ENCODE peak calls at places on chromosome 6, in seven cellular contexts. A is upper lobe of right lung, T is transverse colon, K is psoas muscle, N is lower lobe of right lung, F is left lung, P is Peyer's patch. V is an unnamed sample. For H3K4me1 and H3K9me3, the result is how much of the 10 kb centered on the place peaks cover.

GRCh38 chr6:46972521-46972920 is 50.8 kb upstream of the ADGRF5 start:
- DNase-seq in P (no peak), A (no peak), T (no peak), K (no peak), N (no peak), F (no peak), V (no peak)

GRCh38 chr6:168132531-168133184 is 53.6 kb upstream of the FRMD1 start:
- DNase-seq in N (no peak), K (peak), P (peak), T (no peak), A (no peak), F (no peak), V (no peak)

GRCh38 chr6:47759364-47759763 is 22.5 kb upstream of the OPN5 start:
- DNase-seq in F (no peak), T (no peak), N (no peak), P (no peak), A (no peak), K (no peak), V (no peak)

GRCh38 chr6:144346719-144347446 is 61.7 kb downstream of the UTRN start:
- DNase-seq in A (no peak), K (no peak), T (no peak), N (no peak), F (peak), P (no peak), V (no peak)

GRCh38 chr6:136471372-136471771 is 78.8 kb downstream of the MAP7 start:
- DNase-seq in P (no peak), T (no peak), K (no peak), A (no peak), F (no peak), N (no peak), V (no peak)

GRCh38 chr6:153003294-153003645 is 761 bp upstream of the MTRF1L start:
- DNase-seq in P (no peak), N (no peak), A (no peak), K (no peak), T (no peak), F (no peak), V (no peak)

GRCh38 chr6:170082067-170082466 is 208.8 kb downstream of the DLL1 start:
- DNase-seq in K (peak), N (peak), A (no peak), P (no peak), T (no peak), F (peak), V (no peak)

GRCh38 chr6:119647309-119647708 is 297.7 kb upstream of the MAN1A1 start:
- DNase-seq in P (no peak), F (no peak), T (no peak), K (no peak), N (no peak), A (no peak), V (no peak)

GRCh38 chr6:52726741-52727535 is 36.3 kb downstream of the GSTA2 start:
- DNase-seq in N (no peak), P (no peak), A (no peak), K (no peak), T (no peak), F (no peak), V (no peak)

GRCh38 chr6:157550114-157550989 is 169.4 kb downstream of the ZDHHC14 start:
- DNase-seq in K (no peak), P (no peak), F (no peak), T (no peak), N (no peak), A (no peak), V (no peak)

GRCh38 chr6:129183681-129184216 is 300.8 kb downstream of the LAMA2 start:
- DNase-seq in K (no peak), N (no peak), P (no peak), A (no peak), F (no peak), T (no peak), V (no peak)

GRCh38 chr6:122297010-122297409 is 102.4 kb upstream of the HSF2 start:
- DNase-seq in P (no peak), A (no peak), T (no peak), K (no peak), F (no peak), N (no peak), V (no peak)

GRCh38 chr6:35360349-35361138 is 18.2 kb downstream of the PPARD start:
- DNase-seq in A (peak), F (peak), K (peak), N (peak), P (no peak), T (no peak), V (no peak)

GRCh38 chr6:155248021-155249001 is 15.5 kb upstream of the CLDN20 start:
- DNase-seq in K (no peak), T (peak), F (peak), P (peak), A (peak), N (peak), V (no peak)

GRCh38 chr6:48067148-48067709 is 43.8 kb downstream of the PTCHD4 start:
- DNase-seq in N (no peak), F (no peak), K (no peak), T (no peak), A (no peak), P (no peak), V (no peak)

GRCh38 chr6:166553563-166554271 is 32.8 kb downstream of the RAMACL start:
- DNase-seq in N (no peak), T (no peak), F (no peak), A (no peak), P (no peak), K (peak), V (no peak)

GRCh38 chr6:53112404-53112803 is 36.2 kb downstream of the GCM1 start:
- DNase-seq in N (peak), K (no peak), F (peak), A (no peak), T (peak), P (peak), V (no peak)

GRCh38 chr6:18247002-18247401 is 17.3 kb downstream of the DEK start:
- DNase-seq in P (no peak), T (no peak), F (no peak), N (no peak), K (no peak), A (no peak), V (no peak)

GRCh38 chr6:143642403-143642802 is 35.4 kb upstream of the PHACTR2 start:
- DNase-seq in N (no peak), P (no peak), A (no peak), T (no peak), F (no peak), K (no peak), V (no peak)

GRCh38 chr6:113969888-113970807 is 800 bp downstream of the HDAC2 start:
- DNase-seq in F (peak), K (peak), N (peak), P (peak), A (peak), T (peak), V (peak)

GRCh38 chr6:291697-292505 is at the start of gene DUSP22:
- DNase-seq in P (peak), A (peak), F (peak), T (peak), N (peak), K (peak), V (peak)

GRCh38 chr6:16804007-16804303 is 42.7 kb upstream of the ATXN1 start:
- DNase-seq in A (no peak), T (no peak), N (no peak), K (no peak), F (no peak), P (no peak), V (no peak)

GRCh38 chr6:34154668-34155447 is 9.0 kb upstream of the GRM4 start:
- DNase-seq in A (peak), T (peak), P (peak), K (peak), F (peak), N (no peak), V (peak)

GRCh38 chr6:186221-186965 is 105.9 kb upstream of the DUSP22 start:
- DNase-seq in T (no peak), A (no peak), P (no peak), K (no peak), F (no peak), N (no peak), V (no peak)

DNA sequence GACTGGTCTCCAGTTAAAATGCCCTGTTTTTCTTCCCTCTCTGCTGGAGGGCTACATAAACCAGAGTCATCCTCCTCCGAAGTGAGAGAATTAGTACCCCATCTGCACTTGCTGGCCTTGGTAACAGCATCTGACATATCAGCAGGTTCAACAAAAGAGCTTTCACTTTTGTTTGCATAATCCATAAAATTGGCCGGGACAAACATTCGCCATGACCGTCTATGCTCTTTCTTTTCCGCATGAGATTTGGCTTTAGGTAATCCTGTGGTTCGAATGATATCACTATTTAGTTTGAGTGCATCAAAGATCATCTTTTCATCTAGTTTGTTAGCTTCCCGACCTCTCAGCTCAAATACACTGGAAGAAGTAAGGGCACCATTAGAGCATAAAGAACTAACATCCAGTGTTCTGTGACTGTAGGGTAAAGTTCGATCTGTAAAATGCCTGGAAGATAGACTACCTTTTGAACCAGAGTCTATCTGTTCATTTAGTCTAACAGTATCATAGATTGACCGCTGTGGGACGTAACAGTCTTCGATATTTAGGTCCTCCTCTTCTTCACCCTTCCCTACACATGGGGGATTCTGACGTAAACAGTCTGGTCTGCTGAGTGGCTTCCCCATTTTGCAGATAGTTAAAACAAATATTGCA is 101.6 kb downstream of the DST start:
- DNase-seq in K (no peak), F (no peak), P (no peak), A (no peak), N (no peak), T (no peak), V (no peak)
- H3K4me1 ChIP-seq in K (half or more), F (under half), P (under half), A (under half), N (under half), T (under half), V (under half)

DNA sequence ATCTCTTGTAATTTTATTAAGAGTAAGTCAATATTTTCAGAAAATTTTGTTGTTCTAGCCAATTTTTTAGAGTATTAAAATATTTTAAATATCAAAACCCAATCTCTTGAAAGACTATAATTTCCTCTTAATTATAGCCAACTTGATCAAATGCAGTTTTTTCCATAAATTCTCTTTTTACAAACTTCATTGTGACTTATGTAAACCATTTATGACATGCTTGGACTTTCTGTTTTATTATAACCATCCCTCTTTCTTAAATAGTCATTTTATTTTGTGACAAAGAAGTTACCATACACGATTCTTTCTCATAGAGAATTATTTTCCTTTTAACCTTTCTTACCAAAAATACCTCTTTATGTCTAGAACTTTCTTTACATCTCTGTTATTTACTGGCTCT is 1075.5 kb downstream of the KHDRBS2 start:
- DNase-seq in P (no peak), N (no peak), F (no peak), T (no peak), A (no peak), K (no peak), V (no peak)
- H3K9me3 ChIP-seq in P (under half), N (under half), F (half or more), T (under half), A (under half), K (under half), V (under half)

DNA sequence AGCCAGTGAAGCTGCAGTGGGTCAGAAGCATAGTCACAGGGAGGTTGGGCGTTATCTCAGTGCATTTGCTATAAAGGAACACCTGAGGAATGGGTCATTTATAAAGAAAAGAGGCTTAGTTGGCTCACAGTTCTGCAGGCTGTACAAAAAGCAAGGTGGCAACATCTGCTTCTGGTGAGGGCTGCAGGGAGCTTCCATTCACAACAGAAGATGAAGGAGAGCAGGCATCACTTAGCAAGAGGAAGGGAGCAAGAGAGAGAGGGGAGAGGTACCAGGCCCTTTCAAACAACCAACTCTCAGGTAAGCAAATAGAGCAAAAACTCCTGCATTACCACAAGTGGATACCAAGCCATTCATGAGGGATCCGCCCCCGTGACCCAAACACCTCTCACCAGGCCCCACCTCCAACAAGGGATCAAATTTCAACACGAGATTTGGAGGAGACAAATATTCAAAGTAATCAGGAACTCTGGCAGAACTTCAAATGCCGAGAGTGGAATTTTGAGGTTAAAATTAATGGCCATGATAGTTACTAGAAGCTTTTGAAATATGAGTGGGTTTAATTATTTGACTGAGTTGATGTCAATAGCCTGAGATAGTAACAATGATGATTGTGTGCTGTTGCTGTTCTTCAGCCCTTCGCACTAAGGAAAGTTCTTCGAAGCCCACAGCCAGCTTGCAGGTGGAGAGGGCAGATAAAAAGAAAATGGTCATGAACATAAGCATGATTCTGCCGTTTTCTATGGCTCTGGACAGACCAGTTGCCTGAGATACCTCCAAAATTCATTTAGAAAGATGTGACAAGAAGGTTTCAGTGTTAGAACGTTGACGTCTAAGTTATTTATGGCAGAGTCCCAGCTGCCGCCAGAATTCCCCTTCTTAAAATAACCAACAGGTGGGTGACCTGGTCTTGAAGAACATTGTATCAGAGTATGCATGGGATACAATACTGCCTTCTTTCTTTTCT is 55.3 kb upstream of the ADTRP start:
- DNase-seq in P (no peak), F (no peak), T (peak), N (peak), A (peak), K (no peak), V (no peak)
- H3K4me3 ChIP-seq in P (no peak), F (no peak), T (no peak), N (no peak), A (no peak), K (no peak), V (no peak)

GRCh38 chr6:2725999-2726567 is 24.6 kb downstream of the MYLK4 start:
- DNase-seq in P (no peak), K (no peak), A (no peak), T (no peak), N (no peak), F (no peak), V (no peak)
- H3K4me1 ChIP-seq in P (under half), K (under half), A (under half), T (under half), N (under half), F (under half), V (under half)

GRCh38 chr6:108524528-108525218 is 36.0 kb upstream of the FOXO3 start:
- DNase-seq in K (no peak), P (no peak), A (no peak), T (no peak), N (no peak), F (no peak), V (no peak)

GRCh38 chr6:108521616-108522107 is 39.1 kb upstream of the FOXO3 start:
- DNase-seq in T (no peak), K (no peak), N (no peak), P (no peak), A (no peak), F (no peak), V (no peak)

GRCh38 chr6:108523697-108524096 is 37.0 kb upstream of the FOXO3 start:
- DNase-seq in K (no peak), P (no peak), N (no peak), A (no peak), T (no peak), F (no peak), V (no peak)

DNA sequence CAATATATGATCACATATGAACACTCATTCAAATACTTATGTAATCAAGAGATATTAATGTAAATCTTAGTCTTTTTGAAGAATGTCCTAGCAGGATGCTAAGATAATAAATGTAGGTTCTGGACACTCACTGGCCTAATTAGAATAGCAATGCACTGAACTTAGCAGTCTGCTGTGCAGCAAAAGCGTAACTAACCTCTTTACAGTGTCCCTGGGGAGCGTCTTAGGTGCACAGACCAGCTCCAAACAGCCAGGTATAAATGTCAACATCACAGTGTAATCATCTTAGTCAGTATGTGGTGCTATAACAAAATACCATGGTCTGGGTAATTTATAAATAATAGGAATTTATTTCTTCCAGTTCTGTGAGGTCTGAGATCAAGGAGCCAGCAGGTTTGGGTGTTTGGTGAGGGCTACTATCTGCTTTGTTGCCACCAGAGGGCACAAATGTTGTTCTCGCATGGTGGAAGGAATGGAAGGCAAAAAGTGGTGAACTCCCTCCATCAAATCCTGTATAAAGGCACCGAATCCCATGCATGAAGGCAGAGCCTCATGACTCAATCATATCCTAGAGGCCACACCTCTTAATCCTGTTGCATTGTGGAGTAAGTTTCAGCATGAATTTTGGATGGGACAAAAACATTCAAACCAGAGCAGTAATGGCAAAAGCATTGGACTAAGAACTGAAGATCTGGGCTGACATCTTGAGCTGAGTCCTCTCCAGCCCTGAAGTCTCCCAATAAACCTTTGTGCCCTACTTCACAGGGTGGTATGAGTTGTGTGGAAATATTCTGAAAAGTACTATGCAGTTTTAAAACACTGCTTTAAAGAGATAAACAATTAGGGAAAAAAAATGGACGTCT is 41.8 kb upstream of the FOXO3 start:
- DNase-seq in A (no peak), P (no peak), F (no peak), N (no peak), T (no peak), K (no peak), V (no peak)
- H3K9me3 ChIP-seq in A (under half), P (under half), F (under half), N (under half), T (under half), K (under half), V (under half)

GRCh38 chr6:26401987-26402658 is at the start of gene BTN3A1:
- DNase-seq in T (peak), N (peak), A (peak), K (peak), P (peak), F (peak), V (peak)
- H3K4me3 ChIP-seq in T (peak), N (peak), A (peak), K (peak), P (peak), F (peak), V (peak)

DNA sequence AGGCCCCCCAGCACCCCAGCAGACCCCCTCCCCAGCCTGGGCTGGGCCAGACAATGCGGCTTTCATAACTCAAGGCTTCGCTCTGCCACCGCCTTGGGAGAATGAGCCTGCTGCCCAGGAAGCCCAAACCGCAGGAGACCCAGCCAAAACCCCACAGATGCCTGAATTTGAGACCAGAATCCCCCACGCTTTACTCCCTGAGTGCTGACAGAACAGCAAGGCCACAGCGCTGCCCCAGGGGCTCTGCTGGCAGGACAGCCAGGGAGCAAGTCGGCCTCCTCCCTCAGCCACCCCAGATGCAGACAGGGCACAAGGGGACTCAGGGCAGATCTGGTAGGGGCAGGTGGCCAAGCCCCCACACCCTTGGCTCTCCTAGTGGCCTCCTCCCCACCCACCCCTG is 2.2 kb downstream of the MDFI start:
- DNase-seq in K (no peak), P (no peak), N (peak), T (no peak), F (no peak), A (no peak), V (no peak)
- H3K4me1 ChIP-seq in K (under half), P (under half), N (under half), T (under half), F (under half), A (under half), V (under half)

GRCh38 chr6:4781967-4782537 is 5.8 kb downstream of the CDYL start:
- DNase-seq in K (no peak), A (no peak), P (no peak), F (no peak), N (no peak), T (no peak), V (no peak)
- H3K9me3 ChIP-seq in K (under half), A (under half), P (under half), F (under half), N (under half), T (under half), V (under half)

GRCh38 chr6:10567256-10568041 is 46.3 kb downstream of the GCNT2 start:
- DNase-seq in A (no peak), N (no peak), P (no peak), K (no peak), T (no peak), F (no peak), V (no peak)
- H3K4me3 ChIP-seq in A (no peak), N (no peak), P (no peak), K (no peak), T (no peak), F (no peak), V (no peak)

DNA sequence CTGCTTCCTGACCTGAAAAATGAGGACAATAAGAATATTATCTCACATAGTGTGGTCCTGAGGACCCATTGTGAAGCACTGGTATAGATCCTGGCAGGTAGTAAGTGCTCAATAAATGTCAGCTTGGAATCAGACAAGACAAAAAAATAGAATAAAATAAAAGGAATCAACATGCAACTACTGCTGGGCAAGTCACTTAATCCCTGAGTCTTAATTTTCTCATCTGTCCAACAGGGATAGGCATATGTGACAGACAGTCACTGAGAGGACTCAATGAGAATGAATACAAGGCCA is 38.0 kb upstream of the PIM1 start:
- DNase-seq in F (no peak), N (no peak), A (no peak), T (no peak), P (no peak), K (no peak), V (no peak)
- H3K4me1 ChIP-seq in F (half or more), N (under half), A (half or more), T (under half), P (half or more), K (half or more), V (under half)